ENCODE peak calls at places on chromosomes 2 and 18, in five cellular contexts. E, S, M, Q and B are unnamed samples.

GRCh38 chr2:150526827-150527226 is 39.4 kb upstream of the RND3 start:
- DNase-seq in E (peak; percentile 89), S (peak; percentile 93), M (peak; percentile 96), Q (no peak), B (peak; percentile 95)

GRCh38 chr2:196181484-196181883 is 10.1 kb upstream of the STK17B start:
- DNase-seq in E (no peak), S (no peak), M (no peak), Q (no peak), B (no peak)

GRCh38 chr2:183773775-183774174 is 649.5 kb downstream of the NUP35 start:
- DNase-seq in E (no peak), S (no peak), M (no peak), Q (no peak), B (no peak)

GRCh38 chr2:26989156-26989555 is 18.7 kb downstream of the MAPRE3 start:
- DNase-seq in E (no peak), S (peak; percentile 49), M (peak; percentile 31), Q (no peak), B (peak; percentile 56)

GRCh38 chr18:22613058-22613690 is 195.5 kb upstream of the CTAGE1 start:
- DNase-seq in E (no peak), S (no peak), M (no peak), Q (peak; percentile 84), B (no peak)

GRCh38 chr18:23722646-23723045 is 33.4 kb downstream of the LAMA3 start:
- DNase-seq in E (no peak), S (peak; percentile 31), M (peak; percentile 39), Q (no peak), B (peak; percentile 58)

GRCh38 chr2:46490521-46491141 is 11.3 kb downstream of the TMEM247 start:
- DNase-seq in E (no peak), S (no peak), M (peak; percentile 45), Q (peak; percentile 63), B (peak; percentile 58)

GRCh38 chr2:175400975-175401374 is 219.5 kb upstream of the ATP5MC3 start:
- DNase-seq in E (no peak), S (no peak), M (no peak), Q (no peak), B (no peak)

GRCh38 chr2:25567406-25567805 is 106.0 kb downstream of the DTNB start:
- DNase-seq in E (peak; percentile 37), S (peak; percentile 78), M (peak; percentile 71), Q (no peak), B (peak; percentile 83)

GRCh38 chr18:48292229-48292628 is 117.0 kb downstream of the ZBTB7C start:
- DNase-seq in E (no peak), S (no peak), M (no peak), Q (no peak), B (no peak)

GRCh38 chr2:170017848-170018492 is 160.0 kb upstream of the MYO3B start:
- DNase-seq in E (no peak), S (no peak), M (peak; percentile 72), Q (no peak), B (peak; percentile 91)

GRCh38 chr2:203673933-203674332 is 32.5 kb upstream of the CD28 start:
- DNase-seq in E (no peak), S (peak; percentile 60), M (no peak), Q (no peak), B (no peak)

GRCh38 chr2:7552825-7553550 is 635.8 kb downstream of the RNF144A start:
- DNase-seq in E (no peak), S (no peak), M (no peak), Q (no peak), B (no peak)

GRCh38 chr2:72932045-72932444 is 14.7 kb downstream of the EMX1 start:
- DNase-seq in E (no peak), S (no peak), M (no peak), Q (peak; percentile 41), B (peak; percentile 15)

GRCh38 chr18:32770651-32771168 is 2.1 kb downstream of the KLHL14 start:
- DNase-seq in E (no peak), S (no peak), M (no peak), Q (no peak), B (no peak)

GRCh38 chr2:11343626-11344341 is 652 bp downstream of the ROCK2 start:
- DNase-seq in E (no peak), S (peak; percentile 58), M (no peak), Q (peak; percentile 80), B (peak; percentile 23)

GRCh38 chr18:33744032-33744697 is 166.1 kb downstream of the ASXL3 start:
- DNase-seq in E (no peak), S (no peak), M (no peak), Q (no peak), B (no peak)

GRCh38 chr18:12393998-12394397 is 13.7 kb upstream of the PRELID3A start:
- DNase-seq in E (no peak), S (no peak), M (no peak), Q (peak; percentile 33), B (no peak)

GRCh38 chr18:5106730-5107129 is 90.3 kb downstream of the AKAIN1 start:
- DNase-seq in E (no peak), S (no peak), M (no peak), Q (no peak), B (no peak)

GRCh38 chr2:222448806-222449205 is 24.5 kb downstream of the SGPP2 start:
- DNase-seq in E (no peak), S (peak; percentile 96), M (peak; percentile 96), Q (no peak), B (peak; percentile 72)

GRCh38 chr2:214649440-214650205 is 159.9 kb downstream of the BARD1 start:
- DNase-seq in E (peak; percentile 25), S (peak; percentile 65), M (peak; percentile 11), Q (no peak), B (peak; percentile 17)

GRCh38 chr18:64244571-64244970 is 95.7 kb upstream of the LINC00305 start:
- DNase-seq in E (no peak), S (no peak), M (peak; percentile 0), Q (no peak), B (no peak)

GRCh38 chr18:68520406-68521075 is 194.4 kb downstream of the TMX3 start:
- DNase-seq in E (peak; percentile 17), S (peak; percentile 34), M (peak; percentile 66), Q (no peak), B (peak; percentile 53)

GRCh38 chr2:205660521-205661124 is 21.7 kb upstream of the NRP2 start:
- DNase-seq in E (peak; percentile 89), S (peak; percentile 88), M (peak; percentile 84), Q (no peak), B (peak; percentile 94)

GRCh38 chr2:240435955-240436625 is 627 bp downstream of the GPC1 start:
- DNase-seq in E (no peak), S (peak; percentile 55), M (peak; percentile 8), Q (peak; percentile 72), B (peak; percentile 15)

GRCh38 chr18:9413586-9413985 is 61.7 kb upstream of the RALBP1 start:
- DNase-seq in E (no peak), S (peak; percentile 57), M (peak; percentile 64), Q (no peak), B (peak; percentile 55)

GRCh38 chr18:9421096-9421495 is 54.2 kb upstream of the RALBP1 start:
- DNase-seq in E (no peak), S (no peak), M (no peak), Q (no peak), B (no peak)

GRCh38 chr18:9418047-9418690 is 57.1 kb upstream of the RALBP1 start:
- DNase-seq in E (no peak), S (no peak), M (no peak), Q (no peak), B (no peak)

GRCh38 chr18:9419956-9420631 is 55.2 kb upstream of the RALBP1 start:
- DNase-seq in E (no peak), S (peak; percentile 20), M (no peak), Q (no peak), B (no peak)

GRCh38 chr18:9417081-9417841 is 58.1 kb upstream of the RALBP1 start:
- DNase-seq in E (no peak), S (peak; percentile 77), M (peak; percentile 67), Q (no peak), B (peak; percentile 77)
- H3K4me3 ChIP-seq in E (no peak overlapping the region), S (peak overlapping the region; percentile 68), M (no peak overlapping the region), Q (no peak overlapping the region), B (no peak overlapping the region)

DNA sequence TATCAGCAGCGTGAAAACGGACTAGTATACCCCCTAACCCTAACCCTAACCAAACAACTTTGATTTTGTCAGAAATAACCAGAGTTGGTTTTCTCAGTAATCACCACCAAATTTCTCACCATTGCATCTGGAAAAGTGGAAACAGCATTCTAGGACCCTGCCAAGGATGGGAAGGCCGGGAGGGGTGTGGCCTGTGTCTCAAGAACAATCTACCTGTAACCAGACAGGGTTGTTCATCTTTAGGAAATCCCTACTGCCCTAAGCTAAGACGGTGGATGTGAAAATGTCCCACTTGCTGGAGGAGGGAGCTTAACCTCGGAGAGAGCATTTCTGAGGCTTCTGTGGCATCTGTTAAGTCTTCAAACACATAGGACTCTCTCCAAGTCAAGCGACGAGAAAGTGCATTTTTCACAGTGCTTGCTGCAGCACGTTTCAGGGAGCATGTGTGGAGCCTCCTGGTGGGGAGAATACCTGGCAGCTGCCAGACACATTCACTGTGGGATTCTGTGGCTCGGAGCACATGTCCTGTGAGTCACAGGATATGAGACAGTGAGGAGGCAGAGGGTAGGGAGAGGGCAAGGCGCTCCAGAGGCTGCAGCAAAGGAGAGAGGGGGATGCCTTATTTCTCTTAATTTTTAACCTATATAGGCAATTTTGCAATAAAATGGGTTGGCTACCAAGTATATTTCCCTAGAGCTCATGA is 207.5 kb downstream of the SPP2 start:
- DNase-seq in E (peak; percentile 95), S (peak; percentile 84), M (peak; percentile 96), Q (no peak), B (peak; percentile 98)
- H3K4me3 ChIP-seq in E (no peak overlapping the region), S (no peak overlapping the region), M (no peak overlapping the region), Q (no peak overlapping the region), B (no peak overlapping the region)

DNA sequence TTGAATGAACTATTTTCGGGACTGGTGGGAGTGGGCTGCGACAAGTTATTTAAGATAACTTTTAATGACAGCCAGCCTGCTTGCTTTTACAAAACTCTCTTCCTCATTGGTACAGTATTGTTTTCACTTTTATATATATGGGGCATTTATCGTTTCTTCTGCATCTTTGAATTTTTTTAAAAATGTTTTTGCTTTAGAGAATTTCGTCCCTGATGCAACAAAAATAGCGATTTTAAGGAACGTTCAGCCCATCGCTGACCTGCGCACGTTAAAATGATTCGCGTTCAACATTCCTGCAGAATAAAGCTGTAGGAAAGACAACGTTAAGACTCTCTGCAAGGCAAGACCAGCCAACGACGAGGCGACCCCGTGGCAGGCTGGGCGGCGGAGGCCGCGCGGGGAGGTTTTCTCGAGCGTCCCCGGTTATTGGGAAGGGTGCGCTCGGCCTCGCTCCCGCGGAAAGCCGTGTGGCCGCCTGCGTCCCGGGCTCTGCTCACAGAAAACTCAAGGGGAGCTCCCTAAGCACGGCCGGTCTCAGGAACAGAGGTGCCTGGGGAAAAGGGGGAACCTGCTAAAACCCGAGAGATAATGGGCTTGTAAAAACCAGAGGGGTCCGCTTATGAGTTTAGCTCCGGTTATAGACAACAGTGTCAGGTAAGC is 3.0 kb downstream of the PAX8 start:
- DNase-seq in E (no peak), S (no peak), M (no peak), Q (no peak), B (no peak)
- H3K4me3 ChIP-seq in E (no peak overlapping the region), S (peak overlapping the region; percentile 8), M (no peak overlapping the region), Q (no peak overlapping the region), B (no peak overlapping the region)

DNA sequence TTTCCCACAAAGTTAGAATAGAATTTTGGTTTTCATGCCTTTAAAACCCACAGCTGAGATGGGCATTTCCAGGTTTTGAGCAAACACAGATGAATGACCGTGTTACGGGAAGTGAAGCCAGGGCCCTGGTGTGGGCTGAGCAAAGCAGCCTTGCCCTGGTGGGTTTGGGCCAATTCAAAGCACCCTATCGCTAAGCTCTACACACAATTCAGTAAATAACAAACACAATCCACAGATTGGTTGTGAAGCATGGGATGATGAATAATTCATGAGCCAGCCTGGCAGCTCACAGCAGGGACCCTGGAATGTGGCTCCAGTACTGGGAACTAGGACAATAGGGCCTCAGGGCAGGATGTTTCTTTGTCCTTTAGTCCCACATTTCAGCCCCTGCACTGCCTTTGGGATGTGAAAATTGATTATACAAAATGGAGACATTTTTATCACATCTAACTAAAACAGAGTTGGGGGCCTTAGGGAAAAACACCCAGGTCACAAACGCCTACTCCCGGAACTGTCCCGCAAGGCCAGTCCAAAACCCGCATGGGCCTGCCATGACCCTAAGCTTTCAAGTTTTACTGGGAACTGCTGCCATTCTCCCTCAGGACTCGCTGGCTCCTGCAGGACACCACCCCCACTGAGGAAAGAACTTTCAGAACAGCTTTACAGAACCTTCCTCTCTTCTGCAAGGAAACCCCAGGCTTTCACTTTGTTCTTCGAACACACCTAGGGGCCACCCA is 320.2 kb upstream of the HS6ST1 start:
- DNase-seq in E (no peak), S (peak; percentile 43), M (no peak), Q (no peak), B (no peak)
- H3K4me3 ChIP-seq in E (no peak overlapping the region), S (no peak overlapping the region), M (no peak overlapping the region), Q (no peak overlapping the region), B (no peak overlapping the region)